ENCODE peak calls at places on chromosomes 11 and 22, in six cellular contexts. I is K562, O is GM12878, J is HCT116, K is HepG2, B is H1. S is an unnamed sample.

GRCh38 chr11:112364962-112365481 is 104.4 kb upstream of the PLET1 start:
- DNase-seq in I (peak), O (no peak), J (no peak), K (peak), B (no peak), S (peak)

GRCh38 chr22:28025333-28025732 is 106.3 kb upstream of the PITPNB start:
- DNase-seq in I (peak), O (no peak), J (no peak), K (no peak), B (no peak), S (peak)

GRCh38 chr11:27139742-27140141 is 99.1 kb downstream of the BBOX1 start:
- DNase-seq in I (no peak), O (no peak), J (no peak), K (no peak), B (no peak), S (peak)

GRCh38 chr11:125173556-125173955 is 9.0 kb downstream of the PKNOX2 start:
- DNase-seq in I (no peak), O (no peak), J (no peak), K (no peak), B (no peak), S (no peak)

GRCh38 chr11:16191212-16191851 is 165.0 kb downstream of the SOX6 start:
- DNase-seq in I (peak), O (no peak), J (no peak), K (peak), B (no peak), S (no peak)

GRCh38 chr11:101127699-101128570 is 1.7 kb downstream of the PGR start:
- DNase-seq in I (peak), O (no peak), J (no peak), K (no peak), B (peak), S (peak)

GRCh38 chr11:75313457-75314272 is 37.8 kb downstream of the ARRB1 start:
- DNase-seq in I (peak), O (no peak), J (no peak), K (no peak), B (no peak), S (no peak)

GRCh38 chr22:48236261-48236660 is 1473.8 kb downstream of the TBC1D22A start:
- DNase-seq in I (no peak), O (no peak), J (no peak), K (no peak), B (no peak), S (no peak)

GRCh38 chr11:13940611-13941256 is 21.8 kb upstream of the SPON1 start:
- DNase-seq in I (no peak), O (no peak), J (no peak), K (no peak), B (no peak), S (no peak)

GRCh38 chr11:105609341-105609781 is 512 bp upstream of the GRIA4 start:
- DNase-seq in I (no peak), O (no peak), J (peak), K (peak), B (no peak), S (peak)

GRCh38 chr11:56917708-56918450 is 70.8 kb upstream of the OR5AK2 start:
- DNase-seq in I (no peak), O (no peak), J (no peak), K (no peak), B (no peak), S (peak)

GRCh38 chr11:27282141-27282590 is 80.8 kb downstream of the CCDC34 start:
- DNase-seq in I (no peak), O (no peak), J (no peak), K (peak), B (no peak), S (no peak)

GRCh38 chr11:63673579-63673978 is 2.4 kb upstream of the ATL3 start:
- DNase-seq in I (no peak), O (no peak), J (no peak), K (no peak), B (no peak), S (no peak)

GRCh38 chr11:96014234-96014633 is 90.3 kb upstream of the MTMR2 start:
- DNase-seq in I (no peak), O (peak), J (peak), K (peak), B (no peak), S (no peak)

GRCh38 chr22:35380537-35381423 is at the start of gene HMOX1:
- DNase-seq in I (no peak), O (no peak), J (peak), K (peak), B (no peak), S (peak)

GRCh38 chr11:8102965-8103364 is 22.0 kb downstream of the TUB start:
- DNase-seq in I (no peak), O (no peak), J (no peak), K (no peak), B (no peak), S (no peak)

GRCh38 chr22:26894766-26895485 is 237.5 kb downstream of the MIAT start:
- DNase-seq in I (no peak), O (no peak), J (peak), K (peak), B (no peak), S (no peak)

GRCh38 chr11:65553301-65554001 is 4.7 kb downstream of the LTBP3 start:
- DNase-seq in I (peak), O (no peak), J (no peak), K (no peak), B (no peak), S (no peak)

GRCh38 chr22:27820896-27821866 is 19.6 kb upstream of the MN1 start:
- DNase-seq in I (no peak), O (no peak), J (no peak), K (peak), B (no peak), S (peak)

GRCh38 chr11:123580557-123581275 is 73.7 kb downstream of the SCN3B start:
- DNase-seq in I (peak), O (no peak), J (peak), K (peak), B (peak), S (peak)

GRCh38 chr11:68020575-68020974 is 9.9 kb upstream of the NDUFS8 start:
- DNase-seq in I (no peak), O (no peak), J (no peak), K (no peak), B (no peak), S (peak)

GRCh38 chr11:27201454-27202302 is 161.1 kb downstream of the BBOX1 start:
- DNase-seq in I (peak), O (no peak), J (no peak), K (peak), B (no peak), S (peak)

GRCh38 chr11:2685051-2685450 is 14.7 kb downstream of the KCNQ1OT1 start:
- DNase-seq in I (no peak), O (no peak), J (no peak), K (no peak), B (no peak), S (no peak)

GRCh38 chr11:58134151-58134550 is 8.8 kb upstream of the OR9I1 start:
- DNase-seq in I (peak), O (no peak), J (no peak), K (no peak), B (no peak), S (no peak)

GRCh38 chr11:76777922-76778321 is 5.2 kb upstream of the TSKU start:
- DNase-seq in I (no peak), O (no peak), J (no peak), K (no peak), B (no peak), S (no peak)

GRCh38 chr11:86940122-86940777 is 14.9 kb downstream of the FZD4 start:
- DNase-seq in I (peak), O (no peak), J (no peak), K (peak), B (no peak), S (no peak)

GRCh38 chr11:79198898-79199250 is 242.0 kb downstream of the TENM4 start:
- DNase-seq in I (no peak), O (no peak), J (no peak), K (no peak), B (no peak), S (no peak)

GRCh38 chr11:64590763-64591221 is at the start of gene SLC22A12:
- DNase-seq in I (no peak), O (no peak), J (no peak), K (no peak), B (no peak), S (no peak)

DNA sequence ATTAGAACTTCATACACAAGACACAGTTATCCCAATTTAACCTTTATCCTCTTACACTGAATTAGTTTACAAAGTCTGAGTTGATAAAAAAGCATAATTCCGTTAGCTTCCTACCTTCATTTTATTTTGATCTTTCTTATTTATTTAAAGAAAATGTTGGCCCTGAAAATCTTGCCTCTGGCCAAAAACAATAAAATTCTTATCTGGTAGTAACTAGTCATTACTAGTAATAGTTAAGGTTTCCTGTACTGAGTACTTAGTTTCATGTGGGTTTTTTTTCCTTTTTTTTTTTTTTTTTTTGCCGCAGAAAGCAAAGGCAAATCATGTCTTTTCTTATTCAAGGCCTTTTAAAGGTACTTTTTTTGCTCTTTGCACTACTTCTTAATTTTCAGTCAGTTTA is 120.6 kb downstream of the PAX6 start:
- DNase-seq in I (no peak), O (no peak), J (no peak), K (no peak), B (no peak), S (no peak)
- TF ChIP-seq RAD21 in I (no peak), O (no peak), J (no peak), K (no peak), B (no peak), S (no peak)

DNA sequence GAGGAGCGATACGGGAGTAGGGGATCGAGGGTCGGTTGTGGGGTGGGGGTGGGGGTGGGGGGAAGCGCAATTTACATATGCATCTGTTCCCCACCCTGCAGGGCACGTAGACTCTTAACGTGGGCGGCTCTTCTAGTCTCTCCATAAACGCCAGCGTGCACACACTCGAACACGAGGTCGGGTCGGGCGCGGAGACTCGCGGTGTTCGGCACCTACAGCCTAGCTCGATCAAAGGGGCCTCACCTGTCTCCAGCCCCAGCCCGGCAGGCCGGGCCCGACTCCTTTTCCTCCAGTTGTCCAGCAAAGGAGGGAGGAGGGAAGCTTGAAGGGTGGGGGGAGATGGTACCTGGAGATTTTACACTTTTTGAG is 535 bp downstream of the DCUN1D5 start:
- DNase-seq in I (peak), O (no peak), J (no peak), K (peak), B (no peak), S (peak)
- TF ChIP-seq JUND in I (no peak), O (no peak), J (no peak), K (no peak), B (no peak), S (no peak)

DNA sequence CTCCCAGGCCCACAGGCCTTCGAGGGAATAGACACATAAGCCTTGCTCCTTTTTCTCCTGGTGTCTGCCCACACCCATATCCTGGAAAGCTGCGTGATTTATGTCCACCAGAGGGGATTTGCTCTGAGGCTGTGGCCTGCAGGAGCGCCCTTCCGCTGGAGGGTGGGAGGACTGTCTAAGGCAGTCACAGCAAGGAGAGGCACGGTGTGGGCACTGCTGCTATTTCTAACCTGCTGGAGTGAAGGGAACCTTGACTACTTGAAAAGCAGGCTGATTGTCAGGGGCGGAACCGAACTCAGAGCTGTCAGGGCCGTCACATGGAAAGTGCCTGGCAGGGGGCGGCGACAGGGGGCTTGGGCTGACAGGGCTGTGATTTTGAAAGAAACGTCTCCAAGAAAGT is 3.7 kb downstream of the UPB1 start:
- DNase-seq in I (no peak), O (no peak), J (no peak), K (no peak), B (no peak), S (no peak)
- TF ChIP-seq RAD21 in I (no peak), O (no peak), J (no peak), K (no peak), B (no peak), S (no peak)

DNA sequence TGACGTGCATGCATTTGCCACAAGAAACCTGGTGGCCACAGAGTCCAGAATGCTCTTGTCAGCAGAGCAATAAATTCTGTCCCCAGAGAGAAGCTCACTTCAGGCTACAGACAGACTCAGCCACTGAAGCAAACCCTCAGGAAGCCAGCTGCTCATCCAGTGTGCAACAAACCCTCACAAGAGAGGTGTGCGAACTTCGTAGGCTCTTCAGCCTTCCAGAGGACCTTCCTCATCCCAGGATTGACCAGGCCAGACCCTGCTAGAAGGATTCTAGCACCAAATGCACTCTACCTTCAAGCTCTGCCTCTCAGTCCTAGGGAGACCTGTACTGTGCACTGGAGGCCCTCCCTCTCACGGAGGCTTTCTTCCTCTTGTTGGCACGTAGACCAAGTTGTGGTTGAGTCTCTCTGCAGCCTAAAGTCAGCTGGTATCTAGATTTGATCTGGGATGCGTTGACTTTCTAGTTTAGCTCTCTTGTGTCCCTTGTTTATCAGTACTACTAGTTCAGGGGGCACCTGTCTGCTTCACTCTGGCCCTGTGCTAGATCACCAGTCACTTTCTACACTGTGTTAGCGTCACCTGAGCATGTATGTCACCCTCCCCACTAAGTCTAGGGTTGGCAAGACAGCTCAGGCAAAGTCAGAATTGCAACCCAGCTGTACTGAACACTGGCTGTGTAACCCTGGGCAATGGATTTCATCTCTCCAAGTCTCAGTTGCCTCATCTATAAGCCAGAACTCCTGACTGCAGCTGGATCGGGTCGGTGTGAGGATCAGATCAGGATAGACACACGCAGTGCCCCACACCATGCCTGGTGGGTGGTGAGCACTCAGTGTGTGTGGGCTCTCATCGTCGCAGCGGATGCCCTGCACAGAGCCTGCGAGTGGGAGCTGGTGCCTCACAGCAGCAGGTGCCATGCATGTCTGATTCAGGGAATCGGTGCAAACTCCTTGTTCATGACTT is 22.1 kb upstream of the TMPRSS13 start:
- DNase-seq in I (no peak), O (no peak), J (no peak), K (no peak), B (no peak), S (no peak)
- TF ChIP-seq JUND in I (no peak), O (no peak), J (no peak), K (no peak), B (no peak), S (no peak)

GRCh38 chr22:50244420-50245213 is at the start of gene TUBGCP6:
- DNase-seq in I (peak), O (peak), J (peak), K (peak), B (peak), S (peak)

GRCh38 chr22:50245214-50246072 is 620 bp upstream of the TUBGCP6 start:
- DNase-seq in I (no peak), O (no peak), J (no peak), K (no peak), B (no peak), S (peak)

GRCh38 chr22:50246242-50247175 is 1.7 kb upstream of the TUBGCP6 start:
- DNase-seq in I (no peak), O (no peak), J (no peak), K (peak), B (no peak), S (no peak)

GRCh38 chr22:50242406-50242949 is 2.3 kb downstream of the TUBGCP6 start:
- DNase-seq in I (no peak), O (no peak), J (no peak), K (no peak), B (no peak), S (no peak)

GRCh38 chr22:50243704-50244419 is 961 bp downstream of the TUBGCP6 start:
- DNase-seq in I (no peak), O (no peak), J (no peak), K (no peak), B (no peak), S (no peak)
- TF ChIP-seq RAD21 in I (no peak), O (no peak), J (no peak), K (no peak), B (no peak), S (no peak)